ENCODE peak calls at places on chromosome 18, in nine cellular contexts. T is mammary epithelial cell; Q is HCT116; N is lung; K is CD8-positive, alpha-beta memory T cell; X is iPS DF 6.9; Z is heart left ventricle; W is ovary; B is endothelial cell of umbilical vein. E is an unnamed sample.
A peak's percentile ranks its signal among the peaks of the same experiment; 100 is the strongest.

GRCh38 chr18:11998182-11998581 is 16.9 kb downstream of the IMPA2 start:
- DNase-seq in B (no peak), N (no peak), Z (peak; percentile 57), K (no peak), W (no peak), T (no peak), X (no peak), Q (no peak), E (peak; percentile 44)

GRCh38 chr18:55186588-55186987 is 227.3 kb upstream of the CCDC68 start:
- DNase-seq in B (no peak), K (no peak), Q (no peak), X (no peak), N (no peak), Z (no peak), W (no peak), T (no peak), E (no peak)

GRCh38 chr18:74063023-74063422 is 84.6 kb downstream of the FBXO15 start:
- DNase-seq in Z (no peak), B (no peak), Q (no peak), X (no peak), K (no peak), N (no peak), T (no peak), W (no peak), E (no peak)

GRCh38 chr18:62954341-62954740 is 239.0 kb downstream of the PHLPP1 start:
- DNase-seq in T (peak; percentile 17), B (no peak), Z (no peak), K (no peak), X (no peak), Q (no peak), W (no peak), N (no peak), E (no peak)

GRCh38 chr18:457120-457519 is 43.4 kb downstream of the COLEC12 start:
- DNase-seq in X (no peak), T (no peak), W (no peak), K (no peak), Z (peak; percentile 54), Q (no peak), B (peak; percentile 80), N (no peak), E (no peak)

GRCh38 chr18:22547807-22548561 is 130.3 kb upstream of the CTAGE1 start:
- DNase-seq in Q (no peak), Z (no peak), W (no peak), X (no peak), B (no peak), T (no peak), N (no peak), K (no peak), E (no peak)

GRCh38 chr18:43192408-43192807 is 76.9 kb upstream of the RIT2 start:
- DNase-seq in X (no peak), W (no peak), K (no peak), T (peak; percentile 5), B (no peak), Q (no peak), N (no peak), Z (no peak), E (no peak)

GRCh38 chr18:23588836-23589560 is 2.7 kb upstream of the NPC1 start:
- DNase-seq in B (no peak), K (no peak), Q (no peak), Z (no peak), W (no peak), T (peak; percentile 58), X (no peak), N (no peak), E (no peak)

GRCh38 chr18:6058941-6059340 is 163.6 kb upstream of the TMEM200C start:
- DNase-seq in Z (peak; percentile 82), B (no peak), K (no peak), W (no peak), Q (no peak), X (no peak), N (no peak), T (no peak), E (no peak)

GRCh38 chr18:13412017-13412416 is 193.5 kb downstream of the LDLRAD4 start:
- DNase-seq in K (no peak), T (no peak), Q (no peak), X (no peak), B (no peak), Z (no peak), W (no peak), N (no peak), E (no peak)

GRCh38 chr18:54717673-54718435 is 110.4 kb upstream of the RAB27B start:
- DNase-seq in N (no peak), T (no peak), B (no peak), Z (no peak), K (peak; percentile 36), W (no peak), X (peak; percentile 7), Q (no peak), E (no peak)

GRCh38 chr18:6781846-6782245 is 52.3 kb downstream of the ARHGAP28 start:
- DNase-seq in B (peak; percentile 64), K (no peak), Z (no peak), T (peak; percentile 20), Q (no peak), X (no peak), W (peak; percentile 42), N (no peak), E (no peak)

GRCh38 chr18:75297731-75298130 is 87.1 kb downstream of the TSHZ1 start:
- DNase-seq in W (no peak), Z (no peak), N (no peak), K (no peak), X (no peak), B (no peak), T (no peak), Q (no peak), E (no peak)

GRCh38 chr18:24631238-24632025 is 171.0 kb downstream of the HRH4 start:
- DNase-seq in T (no peak), Q (no peak), B (no peak), W (no peak), X (no peak), N (no peak), K (no peak), Z (peak; percentile 36), E (no peak)

GRCh38 chr18:8745355-8746014 is 40.1 kb downstream of the MTCL1 start:
- DNase-seq in N (no peak), K (no peak), Q (no peak), X (no peak), W (no peak), B (no peak), T (no peak), Z (no peak), E (no peak)

GRCh38 chr18:48567388-48567787 is 28.6 kb downstream of the CTIF start:
- DNase-seq in Z (no peak), B (no peak), K (no peak), T (no peak), X (no peak), W (no peak), N (no peak), Q (no peak), E (no peak)
- H3K4me1 ChIP-seq in Z (peaks cover 39% of the 10 kb centered on the region), B (peaks cover 32% of the 10 kb centered on the region), K (no peaks in the 10 kb centered on the region), T (peaks cover 20% of the 10 kb centered on the region), X (no peaks in the 10 kb centered on the region), W (peaks cover 5% of the 10 kb centered on the region), N (peaks cover 8% of the 10 kb centered on the region), Q (peaks cover 27% of the 10 kb centered on the region), E (peaks cover 11% of the 10 kb centered on the region)

DNA sequence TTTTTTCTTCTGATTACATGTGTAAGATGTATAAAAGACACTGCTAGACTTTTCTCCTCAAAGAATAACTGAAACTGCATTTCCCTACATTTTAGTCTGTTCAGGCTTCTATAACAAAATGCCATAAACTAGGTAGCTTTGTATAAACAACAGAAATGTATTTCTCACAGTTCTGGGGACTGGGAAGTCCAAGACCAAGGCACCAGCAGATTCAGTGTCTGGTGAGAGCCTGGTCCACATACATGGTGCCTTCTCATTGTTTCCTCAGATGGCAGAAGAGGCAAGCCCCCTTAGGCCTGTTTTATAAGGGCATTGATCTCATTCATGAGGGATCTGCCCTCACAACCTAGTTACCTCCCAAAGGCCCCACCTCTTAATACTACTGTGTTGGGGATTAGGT is 71.5 kb downstream of the MAPRE2 start:
- DNase-seq in T (no peak), N (no peak), W (no peak), K (no peak), B (no peak), X (no peak), Z (no peak), Q (no peak), E (no peak)
- H3K4me1 ChIP-seq in T (no peaks in the 10 kb centered on the region), N (peaks cover 14% of the 10 kb centered on the region), W (peaks cover 7% of the 10 kb centered on the region), K (peaks cover 8% of the 10 kb centered on the region), B (peaks cover 11% of the 10 kb centered on the region), X (no peaks in the 10 kb centered on the region), Z (peaks cover 27% of the 10 kb centered on the region), Q (no peaks in the 10 kb centered on the region), E (peaks cover 10% of the 10 kb centered on the region)

GRCh38 chr18:61336766-61337165 is 3.5 kb downstream of the CDH20 start:
- DNase-seq in N (no peak), T (no peak), B (no peak), Q (no peak), Z (no peak), X (no peak), W (no peak), K (no peak), E (no peak)
- H3K4me1 ChIP-seq in N (no peaks in the 10 kb centered on the region), T (peaks cover 5% of the 10 kb centered on the region), B (peaks cover 11% of the 10 kb centered on the region), Q (no peaks in the 10 kb centered on the region), Z (peaks cover 6% of the 10 kb centered on the region), X (no peaks in the 10 kb centered on the region), W (peaks cover 8% of the 10 kb centered on the region), K (no peaks in the 10 kb centered on the region), E (peaks cover 17% of the 10 kb centered on the region)

GRCh38 chr18:60892441-60892840 is 440.8 kb upstream of the CDH20 start:
- DNase-seq in Q (no peak), B (peak; percentile 30), K (no peak), Z (no peak), X (no peak), N (no peak), T (peak; percentile 74), W (no peak), E (no peak)

GRCh38 chr18:60891936-60892335 is 441.3 kb upstream of the CDH20 start:
- DNase-seq in T (peak; percentile 30), Z (no peak), X (no peak), B (no peak), N (no peak), Q (no peak), K (no peak), W (no peak), E (no peak)

GRCh38 chr18:60892855-60893254 is 440.4 kb upstream of the CDH20 start:
- DNase-seq in W (no peak), X (no peak), Q (peak; percentile 41), K (no peak), B (no peak), N (peak; percentile 37), T (peak; percentile 96), Z (no peak), E (no peak)

GRCh38 chr18:60888225-60888624 is 445.0 kb upstream of the CDH20 start:
- DNase-seq in T (no peak), Z (no peak), X (no peak), K (no peak), Q (no peak), W (no peak), B (no peak), N (no peak), E (no peak)

DNA sequence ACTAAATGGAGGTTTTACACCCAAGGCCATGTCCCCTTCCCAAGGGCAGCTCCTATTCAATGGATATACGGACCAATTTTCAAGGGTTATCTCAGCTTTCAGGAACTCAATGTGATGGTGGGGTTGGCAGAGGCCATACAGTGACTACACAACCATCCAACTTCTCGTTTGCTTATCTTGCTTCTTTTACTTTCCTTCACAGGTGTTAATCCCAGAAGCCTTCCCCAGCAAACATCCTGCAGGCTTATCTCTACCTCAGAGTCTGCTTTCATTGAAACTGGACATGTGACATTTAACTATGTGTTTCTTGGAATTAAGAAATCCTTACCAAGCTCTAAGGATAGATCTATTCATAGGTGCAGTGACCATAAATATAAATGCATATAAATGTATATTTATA is 443.8 kb upstream of the CDH20 start:
- DNase-seq in W (no peak), N (no peak), T (no peak), K (no peak), B (no peak), Q (no peak), Z (no peak), X (no peak), E (no peak)
- H3K4me1 ChIP-seq in W (no peaks in the 10 kb centered on the region), N (peaks cover 3% of the 10 kb centered on the region), T (peaks cover 22% of the 10 kb centered on the region), K (no peaks in the 10 kb centered on the region), B (peaks cover 18% of the 10 kb centered on the region), Q (peaks cover 11% of the 10 kb centered on the region), Z (peaks cover 7% of the 10 kb centered on the region), X (no peaks in the 10 kb centered on the region), E (peaks cover 16% of the 10 kb centered on the region)